ENCODE peak calls at places on chromosome 11, in five cellular contexts. One of them, this sample, is unnamed.

GRCh38 chr11:112368402-112368801 is 107.7 kb upstream of the PLET1 start:
- DNase-seq in GM12865: no peak
- DNase-seq in naive B cell: no peak
- DNase-seq in NCI-H1092: no peak
- DNase-seq in heart left ventricle: no peak
- DNase-seq in this sample: no peak

GRCh38 chr11:133408402-133408801 is 123.9 kb downstream of the OPCML start:
- DNase-seq in heart left ventricle: no peak
- DNase-seq in NCI-H1092: no peak
- DNase-seq in naive B cell: no peak
- DNase-seq in GM12865: no peak
- DNase-seq in this sample: no peak

GRCh38 chr11:93936416-93936815 is 84.7 kb upstream of the HEPHL1 start:
- DNase-seq in naive B cell: no peak
- DNase-seq in heart left ventricle: no peak
- DNase-seq in NCI-H1092: no peak
- DNase-seq in GM12865: no peak
- DNase-seq in this sample: no peak

GRCh38 chr11:130486981-130487380 is 38.5 kb downstream of the ADAMTS15 start:
- DNase-seq in naive B cell: no peak
- DNase-seq in NCI-H1092: no peak
- DNase-seq in heart left ventricle: no peak
- DNase-seq in GM12865: no peak
- DNase-seq in this sample: no peak

GRCh38 chr11:13189561-13190435 is 87.8 kb upstream of the BMAL1 start:
- DNase-seq in GM12865: no peak
- DNase-seq in NCI-H1092: no peak
- DNase-seq in naive B cell: no peak
- DNase-seq in heart left ventricle: no peak
- DNase-seq in this sample: no peak

GRCh38 chr11:64534950-64535349 is 56.1 kb upstream of the SLC22A12 start:
- DNase-seq in naive B cell: no peak
- DNase-seq in heart left ventricle: no peak
- DNase-seq in GM12865: no peak
- DNase-seq in NCI-H1092: no peak
- DNase-seq in this sample: no peak

GRCh38 chr11:86459002-86459385 is 84.3 kb downstream of the CCDC81 start:
- DNase-seq in GM12865: no peak
- DNase-seq in NCI-H1092: no peak
- DNase-seq in heart left ventricle: no peak
- DNase-seq in naive B cell: no peak
- DNase-seq in this sample: no peak

GRCh38 chr11:15945726-15946125 is 410.6 kb downstream of the SOX6 start:
- DNase-seq in heart left ventricle: no peak
- DNase-seq in naive B cell: no peak
- DNase-seq in GM12865: no peak
- DNase-seq in NCI-H1092: no peak
- DNase-seq in this sample: no peak

GRCh38 chr11:7512525-7513209 is 1.1 kb upstream of the PPFIBP2 start:
- DNase-seq in GM12865: peak
- DNase-seq in NCI-H1092: no peak
- DNase-seq in heart left ventricle: peak
- DNase-seq in naive B cell: peak
- DNase-seq in this sample: peak

GRCh38 chr11:128342511-128343133 is 244.7 kb downstream of the ETS1 start:
- DNase-seq in GM12865: peak
- DNase-seq in heart left ventricle: peak
- DNase-seq in NCI-H1092: peak
- DNase-seq in naive B cell: peak
- DNase-seq in this sample: peak

GRCh38 chr11:112806876-112807275 is 154.3 kb upstream of the NCAM1 start:
- DNase-seq in heart left ventricle: no peak
- DNase-seq in NCI-H1092: peak
- DNase-seq in GM12865: no peak
- DNase-seq in naive B cell: no peak
- DNase-seq in this sample: no peak

GRCh38 chr11:127816959-127817358 is 770.4 kb downstream of the ETS1 start:
- DNase-seq in heart left ventricle: no peak
- DNase-seq in naive B cell: no peak
- DNase-seq in NCI-H1092: no peak
- DNase-seq in GM12865: no peak
- DNase-seq in this sample: no peak

GRCh38 chr11:109785714-109786113 is 307.5 kb upstream of the ZC3H12C start:
- DNase-seq in GM12865: peak
- DNase-seq in heart left ventricle: no peak
- DNase-seq in NCI-H1092: no peak
- DNase-seq in naive B cell: no peak
- DNase-seq in this sample: no peak

GRCh38 chr11:29507381-29507780 is 509.4 kb downstream of the KCNA4 start:
- DNase-seq in NCI-H1092: no peak
- DNase-seq in GM12865: no peak
- DNase-seq in heart left ventricle: no peak
- DNase-seq in naive B cell: no peak
- DNase-seq in this sample: no peak

GRCh38 chr11:86341382-86341781 is 33.3 kb upstream of the CCDC81 start:
- DNase-seq in heart left ventricle: no peak
- DNase-seq in naive B cell: no peak
- DNase-seq in GM12865: no peak
- DNase-seq in NCI-H1092: no peak
- DNase-seq in this sample: no peak

GRCh38 chr11:86386791-86387190 is 12.1 kb downstream of the CCDC81 start:
- DNase-seq in NCI-H1092: no peak
- DNase-seq in naive B cell: no peak
- DNase-seq in GM12865: no peak
- DNase-seq in heart left ventricle: no peak
- DNase-seq in this sample: no peak

GRCh38 chr11:73229321-73230275 is 11.5 kb downstream of the P2RY2 start:
- DNase-seq in naive B cell: no peak
- DNase-seq in NCI-H1092: no peak
- DNase-seq in GM12865: no peak
- DNase-seq in heart left ventricle: peak
- DNase-seq in this sample: no peak

GRCh38 chr11:68263444-68264035 is 8.2 kb downstream of the C11orf24 start:
- DNase-seq in heart left ventricle: no peak
- DNase-seq in NCI-H1092: no peak
- DNase-seq in naive B cell: no peak
- DNase-seq in GM12865: no peak
- DNase-seq in this sample: no peak

GRCh38 chr11:110711448-110711775 is 825 bp downstream of the ARHGAP20 start:
- DNase-seq in heart left ventricle: no peak
- DNase-seq in GM12865: no peak
- DNase-seq in naive B cell: no peak
- DNase-seq in NCI-H1092: no peak
- DNase-seq in this sample: no peak

GRCh38 chr11:16052750-16053149 is 303.6 kb downstream of the SOX6 start:
- DNase-seq in GM12865: peak
- DNase-seq in heart left ventricle: no peak
- DNase-seq in NCI-H1092: no peak
- DNase-seq in naive B cell: no peak
- DNase-seq in this sample: no peak

GRCh38 chr11:86706341-86707131 is 34.1 kb upstream of the ME3 start:
- DNase-seq in naive B cell: no peak
- DNase-seq in NCI-H1092: no peak
- DNase-seq in heart left ventricle: no peak
- DNase-seq in GM12865: no peak
- DNase-seq in this sample: no peak

GRCh38 chr11:32325187-32325586 is 110.2 kb downstream of the WT1 start:
- DNase-seq in heart left ventricle: no peak
- DNase-seq in NCI-H1092: no peak
- DNase-seq in GM12865: no peak
- DNase-seq in naive B cell: no peak
- DNase-seq in this sample: no peak

GRCh38 chr11:118436639-118437045 is 350 bp downstream of the KMT2A start:
- DNase-seq in heart left ventricle: peak
- DNase-seq in naive B cell: no peak
- DNase-seq in NCI-H1092: no peak
- DNase-seq in GM12865: peak
- DNase-seq in this sample: no peak

GRCh38 chr11:71305041-71305440 is 52.7 kb upstream of the SHANK2 start:
- DNase-seq in naive B cell: no peak
- DNase-seq in GM12865: no peak
- DNase-seq in heart left ventricle: no peak
- DNase-seq in NCI-H1092: no peak
- DNase-seq in this sample: no peak

GRCh38 chr11:72840780-72841179 is 26.6 kb downstream of the ATG16L2 start:
- DNase-seq in naive B cell: no peak
- DNase-seq in NCI-H1092: no peak
- DNase-seq in GM12865: no peak
- DNase-seq in heart left ventricle: no peak
- DNase-seq in this sample: no peak

GRCh38 chr11:23554002-23554401 is 693.7 kb upstream of the CCDC179 start:
- DNase-seq in heart left ventricle: no peak
- DNase-seq in naive B cell: no peak
- DNase-seq in NCI-H1092: no peak
- DNase-seq in GM12865: no peak
- DNase-seq in this sample: no peak

GRCh38 chr11:126878892-126879291 is 121.7 kb downstream of the KIRREL3 start:
- DNase-seq in GM12865: no peak
- DNase-seq in heart left ventricle: no peak
- DNase-seq in naive B cell: no peak
- DNase-seq in NCI-H1092: no peak
- DNase-seq in this sample: no peak

GRCh38 chr11:109027851-109028250 is 363.0 kb downstream of the DDX10 start:
- DNase-seq in GM12865: no peak
- DNase-seq in naive B cell: no peak
- DNase-seq in NCI-H1092: no peak
- DNase-seq in heart left ventricle: no peak
- DNase-seq in this sample: no peak

GRCh38 chr11:17864478-17864941 is 129.9 kb downstream of the KCNC1 start:
- DNase-seq in GM12865: peak
- DNase-seq in heart left ventricle: no peak
- DNase-seq in NCI-H1092: no peak
- DNase-seq in naive B cell: no peak
- DNase-seq in this sample: no peak

GRCh38 chr11:82606738-82607137 is 126.9 kb downstream of the FAM181B start:
- DNase-seq in heart left ventricle: no peak
- DNase-seq in NCI-H1092: no peak
- DNase-seq in naive B cell: no peak
- DNase-seq in GM12865: no peak
- DNase-seq in this sample: no peak